ENCODE peak calls at places on chromosome 5, in nine cellular contexts. N is ELR; K is CD4-positive, CD25-positive, alpha-beta regulatory T cell; W is breast epithelium; B is brain microvascular endothelial cell; R is SHP77; G is T-helper 1 cell; P is AG20443; C is A549. O is an unnamed sample.

GRCh38 chr5:125050926-125051325 is 304.5 kb upstream of the ZNF608 start:
- DNase-seq in N (no peak), K (no peak), W (no peak), B (no peak), R (no peak), G (no peak), P (no peak), C (no peak), O (no peak)

GRCh38 chr5:156036640-156037039 is 290.3 kb upstream of the SGCD start:
- DNase-seq in N (no peak), K (no peak), W (no peak), B (no peak), R (no peak), G (no peak), P (peak; percentile 61), C (no peak), O (no peak)

GRCh38 chr5:158755971-158756370 is 343.7 kb downstream of the EBF1 start:
- DNase-seq in N (no peak), K (no peak), W (no peak), B (peak; percentile 42), R (no peak), G (no peak), P (peak; percentile 16), C (no peak), O (no peak)

GRCh38 chr5:134554319-134555222 is 29.1 kb downstream of the JADE2 start:
- DNase-seq in N (peak; percentile 86), K (peak; percentile 63), W (no peak), B (peak; percentile 85), R (peak; percentile 44), G (peak; percentile 48), P (peak; percentile 87), C (peak; percentile 96), O (peak; percentile 97)

GRCh38 chr5:158212915-158213314 is 354.0 kb upstream of the CLINT1 start:
- DNase-seq in N (peak; percentile 9), K (no peak), W (no peak), B (no peak), R (no peak), G (no peak), P (peak; percentile 32), C (peak; percentile 21), O (no peak)

GRCh38 chr5:168174376-168174775 is 117.1 kb upstream of the WWC1 start:
- DNase-seq in N (no peak), K (no peak), W (no peak), B (no peak), R (no peak), G (peak; percentile 7), P (no peak), C (no peak), O (no peak)

GRCh38 chr5:103260951-103261350 is 2.4 kb downstream of the MACIR start:
- DNase-seq in N (peak; percentile 10), K (peak; percentile 18), W (no peak), B (no peak), R (no peak), G (no peak), P (no peak), C (no peak), O (no peak)

GRCh38 chr5:3994635-3995034 is 399.0 kb downstream of the IRX1 start:
- DNase-seq in N (no peak), K (no peak), W (no peak), B (no peak), R (no peak), G (no peak), P (no peak), C (no peak), O (no peak)

GRCh38 chr5:74318985-74319563 is 321.5 kb downstream of the ENC1 start:
- DNase-seq in N (peak; percentile 79), K (no peak), W (no peak), B (no peak), R (no peak), G (no peak), P (no peak), C (peak; percentile 46), O (no peak)

GRCh38 chr5:132557425-132557805 is 638 bp downstream of the RAD50 start:
- DNase-seq in N (peak; percentile 67), K (peak; percentile 68), W (no peak), B (peak; percentile 14), R (peak; percentile 63), G (peak; percentile 52), P (peak; percentile 41), C (peak; percentile 80), O (peak; percentile 14)

GRCh38 chr5:14108170-14108996 is 34.8 kb upstream of the TRIO start:
- DNase-seq in N (peak; percentile 96), K (peak; percentile 62), W (no peak), B (peak; percentile 78), R (peak; percentile 92), G (peak; percentile 47), P (peak; percentile 71), C (peak; percentile 85), O (peak; percentile 30)

GRCh38 chr5:177035982-177036381 is 13.5 kb downstream of the ZNF346 start:
- DNase-seq in N (no peak), K (no peak), W (no peak), B (peak; percentile 40), R (no peak), G (no peak), P (peak; percentile 25), C (no peak), O (no peak)

GRCh38 chr5:1787472-1788047 is 12.1 kb downstream of the MRPL36 start:
- DNase-seq in N (no peak), K (no peak), W (no peak), B (no peak), R (no peak), G (no peak), P (no peak), C (no peak), O (no peak)

GRCh38 chr5:675111-675875 is 17.9 kb downstream of the TPPP start:
- DNase-seq in N (no peak), K (no peak), W (no peak), B (no peak), R (no peak), G (no peak), P (no peak), C (no peak), O (no peak)

GRCh38 chr5:178114325-178115135 is 1.2 kb downstream of the N4BP3 start:
- DNase-seq in N (no peak), K (peak; percentile 61), W (no peak), B (no peak), R (no peak), G (no peak), P (no peak), C (no peak), O (no peak)

GRCh38 chr5:136060963-136061362 is 32.2 kb downstream of the TGFBI start:
- DNase-seq in N (no peak), K (no peak), W (no peak), B (no peak), R (no peak), G (no peak), P (no peak), C (no peak), O (no peak)

GRCh38 chr5:115419794-115420585 is 123.5 kb upstream of the CCDC112 start:
- DNase-seq in N (peak; percentile 96), K (no peak), W (no peak), B (peak; percentile 85), R (no peak), G (no peak), P (peak; percentile 85), C (peak; percentile 71), O (no peak)

GRCh38 chr5:150562832-150563231 is 54.9 kb downstream of the NDST1 start:
- DNase-seq in N (peak; percentile 77), K (peak; percentile 52), W (no peak), B (peak; percentile 64), R (no peak), G (peak; percentile 36), P (no peak), C (peak; percentile 74), O (no peak)

GRCh38 chr5:10789726-10790125 is 28.7 kb upstream of the DAP start:
- DNase-seq in N (peak; percentile 6), K (no peak), W (no peak), B (peak; percentile 23), R (no peak), G (no peak), P (peak; percentile 27), C (no peak), O (no peak)

GRCh38 chr5:2929779-2930178 is 178.3 kb upstream of the IRX2 start:
- DNase-seq in N (no peak), K (no peak), W (no peak), B (no peak), R (no peak), G (no peak), P (no peak), C (no peak), O (no peak)

GRCh38 chr5:138274189-138274853 is at the start of gene GFRA3:
- DNase-seq in N (peak; percentile 13), K (peak; percentile 25), W (no peak), B (no peak), R (no peak), G (no peak), P (peak; percentile 41), C (no peak), O (no peak)

GRCh38 chr5:160166069-160166972 is 47.1 kb upstream of the PWWP2A start:
- DNase-seq in N (no peak), K (no peak), W (no peak), B (no peak), R (no peak), G (no peak), P (no peak), C (no peak), O (no peak)

GRCh38 chr5:168023190-168023589 is 268.3 kb upstream of the WWC1 start:
- DNase-seq in N (no peak), K (no peak), W (peak; percentile 40), B (no peak), R (no peak), G (no peak), P (peak; percentile 76), C (no peak), O (peak; percentile 48)

O was measured in prostate gland.